ENCODE peak calls at places on chromosomes 4 and X, in five cellular contexts. G is aorta, Y is uterus, K is cardiac fibroblast, M is AG09309. T is an unnamed sample.

GRCh38 chr4:1171306-1172227 is 816 bp downstream of the SPON2 start:
- DNase-seq in G (peak), Y (no peak), K (no peak), M (no peak), T (no peak)

GRCh38 chr4:174714393-174715211 is 114.4 kb downstream of the GLRA3 start:
- DNase-seq in G (no peak), Y (no peak), K (peak), M (peak), T (peak)

GRCh38 chrX:95332530-95332929 is 1352.1 kb upstream of the DIAPH2 start:
- DNase-seq in G (peak), Y (no peak), K (no peak), M (no peak), T (no peak)

GRCh38 chr4:189053621-189054020 is 887.1 kb upstream of the FRG1 start:
- DNase-seq in G (no peak), Y (no peak), K (no peak), M (no peak), T (no peak)

GRCh38 chr4:157035471-157035870 is 40.5 kb upstream of the GLRB start:
- DNase-seq in G (no peak), Y (no peak), K (peak), M (no peak), T (no peak)

GRCh38 chrX:69424910-69425309 is 79.2 kb upstream of the NALF2 start:
- DNase-seq in G (no peak), Y (no peak), K (no peak), M (no peak), T (no peak)

GRCh38 chr4:156825074-156825473 is 146.5 kb downstream of the PDGFC start:
- DNase-seq in G (no peak), Y (no peak), K (no peak), M (no peak), T (no peak)

GRCh38 chr4:71300362-71300761 is 38.5 kb upstream of the SLC4A4 start:
- DNase-seq in G (no peak), Y (no peak), K (no peak), M (no peak), T (no peak)

GRCh38 chr4:89072921-89073320 is 15.9 kb upstream of the FAM13A start:
- DNase-seq in G (no peak), Y (no peak), K (no peak), M (no peak), T (no peak)

GRCh38 chr4:21013501-21013900 is 313.2 kb downstream of the PACRGL start:
- DNase-seq in G (no peak), Y (no peak), K (no peak), M (no peak), T (no peak)

GRCh38 chrX:74419861-74420193 is 1.5 kb upstream of the SLC16A2 start:
- DNase-seq in G (no peak), Y (peak), K (peak), M (no peak), T (no peak)
- H3K4me3 ChIP-seq in G (peak), Y (peak), K (peak), M (peak), T (peak)

DNA sequence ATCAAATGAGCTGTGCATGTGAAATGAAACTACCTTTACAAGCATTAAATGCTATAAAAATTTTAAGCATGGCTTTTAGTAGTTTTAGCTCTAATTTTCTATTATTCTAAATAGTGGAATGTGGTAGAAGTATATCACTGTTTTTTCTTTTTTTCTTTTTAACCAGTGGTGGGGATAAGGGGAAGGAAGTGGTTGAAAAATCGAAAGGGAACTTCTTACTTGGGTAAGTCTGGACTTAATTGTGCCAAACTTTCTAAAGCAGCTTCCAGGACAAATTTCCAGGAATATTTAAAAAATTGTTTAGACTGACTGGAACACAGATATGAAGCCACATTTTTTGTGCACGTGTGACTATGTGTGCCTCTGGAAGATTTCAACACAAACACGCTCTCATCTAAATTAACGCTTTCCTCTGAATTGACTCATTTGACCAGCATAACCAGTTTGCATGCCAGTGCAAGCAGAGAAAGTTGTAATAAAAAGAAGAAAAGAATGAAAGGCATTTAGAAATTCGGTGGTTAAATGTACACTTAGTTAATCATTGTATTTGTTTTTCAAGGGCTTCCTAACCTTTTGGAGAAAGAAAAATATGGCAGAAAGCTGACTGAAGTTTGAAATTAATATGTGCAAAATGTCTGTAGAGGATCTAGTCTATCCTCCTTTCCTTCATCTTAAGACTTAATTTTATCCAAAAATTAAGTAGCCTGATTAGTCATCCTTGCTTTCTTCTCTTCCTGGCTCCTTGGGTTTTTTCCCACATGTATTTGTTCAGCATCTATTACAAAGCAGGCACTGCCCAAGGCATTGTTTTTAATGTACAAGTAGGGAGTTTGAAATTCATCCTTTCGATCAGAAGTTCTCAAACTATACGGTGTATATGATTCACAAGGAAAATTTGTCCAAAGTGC is 18.9 kb upstream of the YTHDC1 start:
- DNase-seq in G (no peak), Y (no peak), K (peak), M (peak), T (no peak)
- H3K4me3 ChIP-seq in G (peak), Y (no peak), K (no peak), M (no peak), T (no peak)

GRCh38 chr4:56655627-56656345 is 25.3 kb downstream of the HOPX start:
- DNase-seq in G (peak), Y (peak), K (no peak), M (no peak), T (no peak)
- H3K4me3 ChIP-seq in G (peak), Y (peak), K (peak), M (peak), T (peak)

GRCh38 chr4:176266026-176266425 is 3.0 kb downstream of the ASB5 start:
- DNase-seq in G (no peak), Y (no peak), K (no peak), M (no peak), T (no peak)
- H3K4me3 ChIP-seq in G (no peak), Y (no peak), K (no peak), M (no peak), T (no peak)

GRCh38 chr4:140047017-140047640 is 106.9 kb downstream of the MAML3 start:
- DNase-seq in G (peak), Y (peak), K (peak), M (no peak), T (no peak)
- H3K4me3 ChIP-seq in G (peak), Y (no peak), K (no peak), M (no peak), T (no peak)

GRCh38 chr4:177308842-177309524 is 691 bp upstream of the NEIL3 start:
- DNase-seq in G (no peak), Y (no peak), K (no peak), M (no peak), T (no peak)
- H3K4me3 ChIP-seq in G (no peak), Y (peak), K (peak), M (peak), T (peak)

GRCh38 chrX:46173159-46173558 is 372.1 kb downstream of the ZNF674 start:
- DNase-seq in G (no peak), Y (no peak), K (no peak), M (no peak), T (no peak)
- H3K4me3 ChIP-seq in G (no peak), Y (no peak), K (no peak), M (no peak), T (no peak)

GRCh38 chrX:47311857-47312774 is 58.3 kb upstream of the ZNF157 start:
- DNase-seq in G (no peak), Y (peak), K (peak), M (peak), T (no peak)
- H3K4me3 ChIP-seq in G (no peak), Y (no peak), K (no peak), M (no peak), T (no peak)

GRCh38 chr4:123418486-123418931 is 21.9 kb downstream of the SPRY1 start:
- DNase-seq in G (no peak), Y (no peak), K (peak), M (peak), T (peak)
- H3K4me3 ChIP-seq in G (no peak), Y (no peak), K (no peak), M (no peak), T (no peak)

T was measured in SJSA1.